ENCODE peak calls at places on chromosomes 3 and 15, in nine cellular contexts. H is AG08395, G is NCI-H1930, W is H4, P is amniotic epithelial cell, Q is T follicular helper cell, R is stromal cell of bone marrow, L is EH, B is GM13977. A is an unnamed sample.

GRCh38 chr3:108311797-108312196 is 15.4 kb downstream of the HHLA2 start:
- DNase-seq in H (no peak), G (no peak), W (no peak), P (peak), Q (no peak), R (no peak), L (no peak), B (no peak), A (no peak)

GRCh38 chr15:23370578-23370977 is 16.0 kb downstream of the GOLGA8S start:
- DNase-seq in H (no peak), G (no peak), W (no peak), P (no peak), Q (no peak), R (no peak), L (no peak), B (no peak), A (no peak)

GRCh38 chr15:69910511-69910910 is 187.2 kb downstream of the TLE3 start:
- DNase-seq in H (no peak), G (no peak), W (no peak), P (no peak), Q (no peak), R (no peak), L (no peak), B (no peak), A (no peak)

GRCh38 chr3:33879540-33879939 is 81.1 kb downstream of the PDCD6IP start:
- DNase-seq in H (no peak), G (no peak), W (no peak), P (no peak), Q (no peak), R (no peak), L (no peak), B (no peak), A (no peak)

GRCh38 chr3:129413687-129414506 is 14.5 kb downstream of the EFCAB12 start:
- DNase-seq in H (peak), G (no peak), W (peak), P (peak), Q (no peak), R (peak), L (peak), B (peak), A (peak)

GRCh38 chr3:105868450-105868744 is 415 bp downstream of the CBLB start:
- DNase-seq in H (peak), G (no peak), W (peak), P (peak), Q (peak), R (no peak), L (peak), B (peak), A (no peak)

GRCh38 chr3:53602866-53603265 is 108.5 kb downstream of the CACNA1D start:
- DNase-seq in H (no peak), G (no peak), W (no peak), P (no peak), Q (no peak), R (no peak), L (no peak), B (no peak), A (no peak)

GRCh38 chr3:87873136-87873535 is 185.7 kb downstream of the CGGBP1 start:
- DNase-seq in H (no peak), G (no peak), W (no peak), P (no peak), Q (no peak), R (peak), L (peak), B (no peak), A (no peak)

GRCh38 chr3:151863611-151864010 is 9.8 kb upstream of the SUCNR1 start:
- DNase-seq in H (no peak), G (no peak), W (no peak), P (peak), Q (no peak), R (no peak), L (peak), B (no peak), A (no peak)

GRCh38 chr15:78100886-78101285 is 8.5 kb downstream of the SH2D7 start:
- DNase-seq in H (no peak), G (no peak), W (no peak), P (no peak), Q (no peak), R (no peak), L (no peak), B (no peak), A (no peak)

GRCh38 chr15:92808611-92809063 is 91.5 kb upstream of the CHD2 start:
- DNase-seq in H (peak), G (no peak), W (peak), P (peak), Q (no peak), R (no peak), L (peak), B (peak), A (no peak)

GRCh38 chr3:62421275-62421674 is 47.9 kb upstream of the FEZF2 start:
- DNase-seq in H (no peak), G (no peak), W (no peak), P (no peak), Q (no peak), R (no peak), L (no peak), B (no peak), A (no peak)

GRCh38 chr3:25854635-25855034 is 64.7 kb downstream of the OXSM start:
- DNase-seq in H (peak), G (no peak), W (no peak), P (peak), Q (no peak), R (peak), L (peak), B (no peak), A (no peak)

GRCh38 chr3:178381555-178381954 is 154.7 kb upstream of the KCNMB2 start:
- DNase-seq in H (no peak), G (no peak), W (no peak), P (peak), Q (no peak), R (no peak), L (peak), B (no peak), A (no peak)

GRCh38 chr15:87209891-87210649 is 1046.5 kb downstream of the NTRK3 start:
- DNase-seq in H (no peak), G (no peak), W (no peak), P (no peak), Q (no peak), R (no peak), L (no peak), B (no peak), A (no peak)

GRCh38 chr15:65287515-65287845 is 797 bp upstream of the PARP16 start:
- DNase-seq in H (no peak), G (no peak), W (no peak), P (no peak), Q (no peak), R (no peak), L (no peak), B (peak), A (no peak)

GRCh38 chr15:101206173-101206572 is 45.7 kb downstream of the CHSY1 start:
- DNase-seq in H (peak), G (no peak), W (no peak), P (peak), Q (peak), R (no peak), L (peak), B (no peak), A (peak)

GRCh38 chr15:85137507-85138175 is 156.0 kb downstream of the PDE8A start:
- DNase-seq in H (no peak), G (no peak), W (no peak), P (no peak), Q (no peak), R (no peak), L (no peak), B (no peak), A (no peak)

GRCh38 chr3:126211569-126211968 is 31.2 kb upstream of the ALDH1L1 start:
- DNase-seq in H (no peak), G (no peak), W (no peak), P (no peak), Q (no peak), R (no peak), L (peak), B (no peak), A (no peak)

GRCh38 chr3:177978948-177979347 is 557.3 kb upstream of the KCNMB2 start:
- DNase-seq in H (no peak), G (no peak), W (no peak), P (no peak), Q (no peak), R (no peak), L (no peak), B (no peak), A (no peak)

GRCh38 chr3:159732172-159733111 is 256.2 kb upstream of the IL12A start:
- DNase-seq in H (peak), G (no peak), W (peak), P (peak), Q (no peak), R (no peak), L (peak), B (no peak), A (peak)

GRCh38 chr3:187696036-187696435 is 6.3 kb downstream of the RTP2 start:
- DNase-seq in H (no peak), G (no peak), W (no peak), P (no peak), Q (no peak), R (no peak), L (no peak), B (no peak), A (no peak)

GRCh38 chr3:72802001-72802400 is 46.2 kb downstream of the SHQ1 start:
- DNase-seq in H (no peak), G (no peak), W (no peak), P (no peak), Q (no peak), R (no peak), L (no peak), B (no peak), A (no peak)

GRCh38 chr3:71446260-71446659 is 137.3 kb downstream of the FOXP1 start:
- DNase-seq in H (no peak), G (no peak), W (no peak), P (no peak), Q (no peak), R (no peak), L (no peak), B (no peak), A (no peak)

GRCh38 chr15:25967120-25967519 is 104.0 kb upstream of the ATP10A start:
- DNase-seq in H (no peak), G (no peak), W (no peak), P (no peak), Q (no peak), R (no peak), L (peak), B (no peak), A (no peak)

GRCh38 chr3:38349684-38350359 is 3.2 kb downstream of the XYLB start:
- DNase-seq in H (no peak), G (no peak), W (no peak), P (no peak), Q (no peak), R (no peak), L (peak), B (no peak), A (no peak)

A was measured in astrocyte of the cerebellum.